ENCODE peak calls at places on chromosomes 3 and 15, in seven cellular contexts. P is stromal cell of bone marrow; L is ELF-1; H is RPMI7951; X is T follicular helper cell; B is psoas muscle; Y is stimulated activated CD4-positive, alpha-beta T cell treated with anti-CD3 and anti-CD28 coated beads, Interleukin-2, amount 100 ng/mL, for 4 hours. T is an unnamed sample.

GRCh38 chr15:65421360-65422215 is 1.2 kb downstream of the IGDCC4 start:
- DNase-seq in P (no peak), L (peak; percentile 99), H (peak; percentile 28), X (no peak), B (peak; percentile 85), Y (no peak), T (no peak)

GRCh38 chr3:169755488-169755887 is 9.4 kb downstream of the TERC start:
- DNase-seq in P (no peak), L (no peak), H (no peak), X (no peak), B (no peak), Y (no peak), T (no peak)

GRCh38 chr15:79432345-79433311 is 492 bp downstream of the MINAR1 start:
- DNase-seq in P (no peak), L (peak; percentile 65), H (no peak), X (no peak), B (no peak), Y (no peak), T (no peak)

GRCh38 chr3:146166450-146167222 is 5.7 kb upstream of the PLOD2 start:
- DNase-seq in P (no peak), L (peak; percentile 28), H (peak; percentile 98), X (no peak), B (no peak), Y (no peak), T (no peak)

GRCh38 chr15:65450556-65450955 is 27.8 kb upstream of the IGDCC4 start:
- DNase-seq in P (no peak), L (no peak), H (no peak), X (no peak), B (no peak), Y (no peak), T (no peak)

GRCh38 chr15:69623521-69624513 is 171.2 kb downstream of the RPLP1 start:
- DNase-seq in P (peak; percentile 18), L (no peak), H (no peak), X (no peak), B (no peak), Y (no peak), T (no peak)

GRCh38 chr3:48475188-48475587 is 28.7 kb downstream of the ATRIP start:
- DNase-seq in P (no peak), L (peak; percentile 46), H (no peak), X (no peak), B (no peak), Y (no peak), T (no peak)

GRCh38 chr15:81054236-81054635 is 53.5 kb downstream of the TLNRD1 start:
- DNase-seq in P (peak; percentile 25), L (no peak), H (peak; percentile 72), X (no peak), B (no peak), Y (no peak), T (no peak)

GRCh38 chr15:93082861-93083260 is 6.2 kb downstream of the RGMA start:
- DNase-seq in P (no peak), L (no peak), H (no peak), X (no peak), B (peak; percentile 71), Y (no peak), T (no peak)

GRCh38 chr3:134356411-134357040 is 17.7 kb downstream of the AMOTL2 start:
- DNase-seq in P (no peak), L (no peak), H (no peak), X (no peak), B (peak; percentile 22), Y (no peak), T (no peak)

GRCh38 chr3:170047133-170047404 is 9.3 kb downstream of the GPR160 start:
- DNase-seq in P (no peak), L (no peak), H (no peak), X (no peak), B (no peak), Y (no peak), T (no peak)

GRCh38 chr15:48486228-48486627 is 155.0 kb downstream of the DUT start:
- DNase-seq in P (peak; percentile 20), L (no peak), H (peak; percentile 64), X (no peak), B (no peak), Y (no peak), T (no peak)

GRCh38 chr3:177424541-177424940 is 227.3 kb upstream of the TBL1XR1 start:
- DNase-seq in P (no peak), L (no peak), H (no peak), X (no peak), B (no peak), Y (no peak), T (no peak)

GRCh38 chr15:49494842-49495241 is 71.8 kb downstream of the FGF7 start:
- DNase-seq in P (no peak), L (no peak), H (no peak), X (no peak), B (no peak), Y (no peak), T (no peak)

GRCh38 chr15:63837032-63837431 is 3.3 kb upstream of the HERC1 start:
- DNase-seq in P (no peak), L (no peak), H (no peak), X (no peak), B (no peak), Y (no peak), T (no peak)

GRCh38 chr3:45212095-45212468 is 14.0 kb downstream of the TMEM158 start:
- DNase-seq in P (no peak), L (no peak), H (no peak), X (no peak), B (no peak), Y (no peak), T (no peak)

GRCh38 chr15:63992300-63992699 is 54.0 kb downstream of the DAPK2 start:
- DNase-seq in P (no peak), L (no peak), H (no peak), X (no peak), B (no peak), Y (no peak), T (no peak)

GRCh38 chr15:29589975-29590374 is 232.3 kb downstream of the TJP1 start:
- DNase-seq in P (no peak), L (no peak), H (no peak), X (no peak), B (no peak), Y (no peak), T (no peak)

GRCh38 chr3:40920041-40920440 is 279.3 kb upstream of the CTNNB1 start:
- DNase-seq in P (peak; percentile 36), L (peak; percentile 60), H (peak; percentile 68), X (no peak), B (no peak), Y (no peak), T (no peak)

GRCh38 chr3:191383104-191383503 is 52.8 kb upstream of the UTS2B start:
- DNase-seq in P (no peak), L (no peak), H (no peak), X (no peak), B (no peak), Y (no peak), T (no peak)

GRCh38 chr15:52656412-52656811 is 22.8 kb downstream of the ATOSA start:
- DNase-seq in P (no peak), L (no peak), H (no peak), X (no peak), B (no peak), Y (no peak), T (no peak)

GRCh38 chr3:171444291-171444690 is 15.9 kb downstream of the TNIK start:
- DNase-seq in P (no peak), L (no peak), H (no peak), X (no peak), B (no peak), Y (no peak), T (no peak)

GRCh38 chr3:6204891-6205290 is 656.0 kb upstream of the GRM7 start:
- DNase-seq in P (no peak), L (no peak), H (no peak), X (no peak), B (no peak), Y (no peak), T (no peak)

GRCh38 chr3:128122013-128122412 is 1.6 kb downstream of the RUVBL1 start:
- DNase-seq in P (no peak), L (no peak), H (no peak), X (no peak), B (no peak), Y (no peak), T (no peak)

GRCh38 chr3:98359993-98360675 is 6.5 kb downstream of the OR5K4 start:
- DNase-seq in P (no peak), L (peak; percentile 5), H (peak; percentile 3), X (no peak), B (no peak), Y (no peak), T (no peak)

GRCh38 chr3:124787490-124788195 is 57.4 kb downstream of the UMPS start:
- DNase-seq in P (peak; percentile 67), L (no peak), H (peak; percentile 61), X (no peak), B (no peak), Y (no peak), T (no peak)

GRCh38 chr3:98008751-98009373 is 26.3 kb downstream of the GABRR3 start:
- DNase-seq in P (no peak), L (no peak), H (no peak), X (no peak), B (no peak), Y (no peak), T (no peak)

GRCh38 chr3:194522579-194523046 is 35.8 kb upstream of the ATP13A3 start:
- DNase-seq in P (no peak), L (no peak), H (no peak), X (no peak), B (no peak), Y (no peak), T (no peak)

GRCh38 chr15:27070816-27071215 is 99.8 kb downstream of the GABRG3 start:
- DNase-seq in P (no peak), L (no peak), H (no peak), X (no peak), B (no peak), Y (no peak), T (no peak)

GRCh38 chr3:95434436-95434835 is 1371.6 kb downstream of the NSUN3 start:
- DNase-seq in P (no peak), L (no peak), H (no peak), X (no peak), B (no peak), Y (no peak), T (no peak)

GRCh38 chr3:111714305-111714704 is 119.2 kb upstream of the ZBED2 start:
- DNase-seq in P (no peak), L (peak; percentile 50), H (peak; percentile 79), X (no peak), B (no peak), Y (no peak), T (no peak)

GRCh38 chr3:171374260-171374659 is 85.9 kb downstream of the TNIK start:
- DNase-seq in P (no peak), L (no peak), H (no peak), X (no peak), B (no peak), Y (no peak), T (no peak)

GRCh38 chr3:43862992-43863805 is 172.5 kb downstream of the ABHD5 start:
- DNase-seq in P (no peak), L (no peak), H (no peak), X (no peak), B (no peak), Y (no peak), T (no peak)

GRCh38 chr15:25250011-25250596 is 188.7 kb downstream of the UBE3A start:
- DNase-seq in P (no peak), L (no peak), H (no peak), X (no peak), B (no peak), Y (no peak), T (no peak)

GRCh38 chr3:87771338-87772059 is 287.3 kb downstream of the CGGBP1 start:
- DNase-seq in P (peak; percentile 21), L (peak; percentile 24), H (peak; percentile 54), X (no peak), B (peak; percentile 50), Y (peak; percentile 10), T (no peak)

T was measured in activated T-cell treated with anti-CD3 and anti-CD28 coated beads for 4 hours.